ENCODE peak calls at places on chromosomes 1 and 21, in four cellular contexts. E is NCI-H526 treated with DMSO at 0.1 percent for 48 hours, Q is NT2/D1, O is T-helper 2 cell. P is an unnamed sample.

GRCh38 chr1:68036946-68037345 is 13.5 kb downstream of the DIRAS3 start:
- DNase-seq in E (no peak), Q (no peak), O (no peak), P (no peak)

GRCh38 chr1:101205457-101205856 is 31.4 kb upstream of the S1PR1 start:
- DNase-seq in E (no peak), Q (no peak), O (no peak), P (no peak)

GRCh38 chr1:1356166-1356795 is 2.1 kb downstream of the MXRA8 start:
- DNase-seq in O (no peak), E (no peak), Q (no peak), P (no peak)

GRCh38 chr1:6279066-6279465 is 18.2 kb upstream of the GPR153 start:
- DNase-seq in E (no peak), Q (no peak), O (no peak), P (peak; percentile 67)

GRCh38 chr1:53580739-53581475 is 121.7 kb downstream of the DMRTB1 start:
- DNase-seq in O (no peak), E (no peak), Q (no peak), P (no peak)

GRCh38 chr1:22321917-22322316 is 129.7 kb upstream of the ZBTB40 start:
- DNase-seq in Q (no peak), O (no peak), E (no peak), P (no peak)

GRCh38 chr1:29802181-29803068 is 566.1 kb downstream of the PTPRU start:
- DNase-seq in E (no peak), O (no peak), Q (no peak), P (no peak)

GRCh38 chr1:41618066-41618825 is 133.8 kb upstream of the EDN2 start:
- DNase-seq in O (no peak), E (no peak), Q (no peak), P (peak; percentile 93)

GRCh38 chr1:115343200-115343737 is 5.2 kb upstream of the NGF start:
- DNase-seq in O (no peak), Q (peak; percentile 28), E (no peak), P (no peak)

GRCh38 chr1:152869808-152870419 is 8.2 kb upstream of the SMCP start:
- DNase-seq in E (peak; percentile 57), Q (peak; percentile 77), O (no peak), P (no peak)

GRCh38 chr21:41754481-41754891 is 12.4 kb downstream of the RIPK4 start:
- DNase-seq in O (no peak), Q (no peak), E (no peak), P (peak; percentile 33)

GRCh38 chr1:10701145-10701544 is 95.3 kb downstream of the CASZ1 start:
- DNase-seq in E (no peak), Q (no peak), O (no peak), P (no peak)

GRCh38 chr21:45913886-45914285 is 67.7 kb upstream of the COL6A1 start:
- DNase-seq in Q (no peak), O (no peak), E (no peak), P (peak; percentile 41)

GRCh38 chr1:21022279-21023040 is 154.2 kb downstream of the EIF4G3 start:
- DNase-seq in E (peak; percentile 61), Q (no peak), O (peak; percentile 4), P (peak; percentile 90)

GRCh38 chr1:37940299-37940947 is 6.4 kb downstream of the INPP5B start:
- DNase-seq in O (no peak), Q (no peak), E (peak; percentile 100), P (peak; percentile 35)

GRCh38 chr1:118788372-118788955 is 199.7 kb downstream of the TBX15 start:
- DNase-seq in Q (no peak), O (no peak), E (no peak), P (no peak)

GRCh38 chr1:107941123-107941522 is 23.9 kb downstream of the VAV3 start:
- DNase-seq in Q (no peak), O (no peak), E (no peak), P (peak; percentile 53)